ENCODE peak calls at places on chromosomes 13 and 19, in nine cellular contexts. One of them, this sample, is unnamed.

GRCh38 chr19:28426902-28427232 is 786.1 kb downstream of the UQCRFS1 start:
- DNase-seq in HL-60: no peak
- DNase-seq in IMR-90: no peak
- DNase-seq in mesothelial cell of epicardium: no peak
- DNase-seq in adrenal gland: no peak
- DNase-seq in nephron progenitor cell: no peak
- DNase-seq in fibroblast of lung: peak; percentile 80
- DNase-seq in GM10248: no peak
- DNase-seq in cardiac fibroblast: peak; percentile 61
- DNase-seq in this sample: no peak

GRCh38 chr19:6272411-6272791 is 7.4 kb downstream of the MLLT1 start:
- DNase-seq in nephron progenitor cell: peak; percentile 43
- DNase-seq in fibroblast of lung: no peak
- DNase-seq in adrenal gland: no peak
- DNase-seq in mesothelial cell of epicardium: no peak
- DNase-seq in IMR-90: no peak
- DNase-seq in HL-60: no peak
- DNase-seq in cardiac fibroblast: no peak
- DNase-seq in GM10248: no peak
- DNase-seq in this sample: no peak

GRCh38 chr13:101919541-101920306 is 467.2 kb downstream of the ITGBL1 start:
- DNase-seq in mesothelial cell of epicardium: no peak
- DNase-seq in adrenal gland: no peak
- DNase-seq in nephron progenitor cell: peak; percentile 88
- DNase-seq in HL-60: no peak
- DNase-seq in IMR-90: peak; percentile 10
- DNase-seq in GM10248: no peak
- DNase-seq in cardiac fibroblast: peak; percentile 30
- DNase-seq in fibroblast of lung: peak; percentile 35
- DNase-seq in this sample: peak; percentile 57

GRCh38 chr13:77623797-77624196 is 73.7 kb upstream of the SLAIN1 start:
- DNase-seq in adrenal gland: no peak
- DNase-seq in cardiac fibroblast: no peak
- DNase-seq in HL-60: no peak
- DNase-seq in nephron progenitor cell: no peak
- DNase-seq in IMR-90: no peak
- DNase-seq in GM10248: no peak
- DNase-seq in mesothelial cell of epicardium: no peak
- DNase-seq in fibroblast of lung: no peak
- DNase-seq in this sample: no peak

GRCh38 chr19:46472592-46472991 is 1.2 kb upstream of the PNMA8A start:
- DNase-seq in HL-60: no peak
- DNase-seq in IMR-90: no peak
- DNase-seq in cardiac fibroblast: no peak
- DNase-seq in adrenal gland: no peak
- DNase-seq in nephron progenitor cell: no peak
- DNase-seq in GM10248: no peak
- DNase-seq in mesothelial cell of epicardium: no peak
- DNase-seq in fibroblast of lung: no peak
- DNase-seq in this sample: no peak

GRCh38 chr13:44703371-44703770 is 127.2 kb upstream of the TSC22D1 start:
- DNase-seq in cardiac fibroblast: peak; percentile 53
- DNase-seq in IMR-90: peak; percentile 87
- DNase-seq in HL-60: no peak
- DNase-seq in GM10248: no peak
- DNase-seq in fibroblast of lung: peak; percentile 70
- DNase-seq in mesothelial cell of epicardium: no peak
- DNase-seq in adrenal gland: no peak
- DNase-seq in nephron progenitor cell: no peak
- DNase-seq in this sample: no peak

GRCh38 chr13:70107125-70107497 is 515 bp upstream of the ATXN8OS start:
- DNase-seq in cardiac fibroblast: no peak
- DNase-seq in HL-60: no peak
- DNase-seq in fibroblast of lung: no peak
- DNase-seq in mesothelial cell of epicardium: no peak
- DNase-seq in GM10248: no peak
- DNase-seq in adrenal gland: no peak
- DNase-seq in IMR-90: no peak
- DNase-seq in nephron progenitor cell: no peak
- DNase-seq in this sample: no peak

GRCh38 chr13:91809161-91809560 is 410.7 kb downstream of the GPC5 start:
- DNase-seq in cardiac fibroblast: no peak
- DNase-seq in fibroblast of lung: no peak
- DNase-seq in adrenal gland: no peak
- DNase-seq in GM10248: no peak
- DNase-seq in IMR-90: no peak
- DNase-seq in mesothelial cell of epicardium: no peak
- DNase-seq in nephron progenitor cell: no peak
- DNase-seq in HL-60: no peak
- DNase-seq in this sample: no peak

GRCh38 chr13:89352384-89352783 is 1681.2 kb downstream of the SLITRK5 start:
- DNase-seq in adrenal gland: no peak
- DNase-seq in fibroblast of lung: no peak
- DNase-seq in IMR-90: no peak
- DNase-seq in HL-60: no peak
- DNase-seq in GM10248: no peak
- DNase-seq in mesothelial cell of epicardium: no peak
- DNase-seq in cardiac fibroblast: no peak
- DNase-seq in nephron progenitor cell: no peak
- DNase-seq in this sample: no peak

GRCh38 chr13:99657848-99658265 is 156.6 kb downstream of the TM9SF2 start:
- DNase-seq in fibroblast of lung: peak; percentile 46
- DNase-seq in adrenal gland: no peak
- DNase-seq in mesothelial cell of epicardium: no peak
- DNase-seq in cardiac fibroblast: peak; percentile 27
- DNase-seq in GM10248: no peak
- DNase-seq in HL-60: no peak
- DNase-seq in IMR-90: no peak
- DNase-seq in nephron progenitor cell: peak; percentile 52
- DNase-seq in this sample: peak; percentile 41

GRCh38 chr19:18292810-18293641 is 11.6 kb upstream of the JUND start:
- DNase-seq in IMR-90: peak; percentile 57
- DNase-seq in adrenal gland: peak; percentile 97
- DNase-seq in nephron progenitor cell: peak; percentile 79
- DNase-seq in fibroblast of lung: peak; percentile 84
- DNase-seq in HL-60: peak; percentile 85
- DNase-seq in cardiac fibroblast: peak; percentile 56
- DNase-seq in mesothelial cell of epicardium: peak; percentile 75
- DNase-seq in GM10248: peak; percentile 53
- DNase-seq in this sample: peak; percentile 64

GRCh38 chr13:113792236-113792770 is 33.3 kb downstream of the TMEM255B start:
- DNase-seq in GM10248: no peak
- DNase-seq in fibroblast of lung: no peak
- DNase-seq in adrenal gland: no peak
- DNase-seq in nephron progenitor cell: no peak
- DNase-seq in cardiac fibroblast: no peak
- DNase-seq in IMR-90: no peak
- DNase-seq in HL-60: no peak
- DNase-seq in mesothelial cell of epicardium: no peak
- DNase-seq in this sample: no peak
- TF ChIP-seq CTCF in GM10248: no peak
- TF ChIP-seq CTCF in fibroblast of lung: no peak
- TF ChIP-seq CTCF in adrenal gland: no peak
- TF ChIP-seq CTCF in nephron progenitor cell: no peak
- TF ChIP-seq CTCF in cardiac fibroblast: no peak
- TF ChIP-seq CTCF in IMR-90: no peak
- TF ChIP-seq CTCF in HL-60: no peak
- TF ChIP-seq CTCF in mesothelial cell of epicardium: no peak
- TF ChIP-seq CTCF in this sample: no peak

DNA sequence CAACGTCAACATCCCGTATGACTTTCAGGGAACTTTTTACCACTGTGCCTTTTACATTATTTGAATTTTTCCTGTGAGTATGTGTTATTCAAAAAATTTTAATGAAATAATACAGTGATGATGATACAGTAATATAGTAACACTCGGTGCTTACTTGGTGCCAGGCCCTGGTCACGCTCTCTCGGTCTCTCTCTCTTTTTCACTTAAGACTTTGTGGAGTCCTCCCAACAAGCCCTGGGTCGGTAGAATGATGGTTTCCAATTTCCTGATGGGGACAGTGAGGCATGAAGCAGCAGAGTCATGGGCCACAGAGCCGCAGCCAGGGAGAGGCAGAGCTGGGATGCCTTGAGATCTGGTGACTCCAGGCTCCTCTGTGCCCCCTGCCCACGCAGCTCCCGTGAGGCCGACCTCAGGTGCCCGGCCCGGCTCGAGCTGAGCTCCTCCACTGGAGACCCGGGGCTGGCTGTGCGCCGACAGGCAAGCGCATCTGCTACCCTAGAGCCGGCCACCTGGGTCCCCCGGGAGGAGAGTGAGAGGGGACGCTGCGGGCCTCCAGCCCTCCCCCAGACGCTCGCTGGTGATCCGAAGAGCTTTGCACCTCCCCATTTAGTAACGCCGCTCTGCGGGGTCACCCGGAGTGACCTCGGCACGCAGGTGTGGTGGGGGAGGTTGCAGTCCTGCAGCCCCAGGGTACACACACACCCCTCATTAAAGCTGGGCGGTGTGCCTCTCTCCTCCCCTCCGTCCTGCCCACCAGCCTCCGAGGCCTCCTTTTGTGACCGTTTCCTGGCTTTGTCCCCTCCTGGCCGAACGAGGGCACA is 4.4 kb upstream of the SBK3 start:
- DNase-seq in nephron progenitor cell: peak; percentile 69
- DNase-seq in cardiac fibroblast: peak; percentile 94
- DNase-seq in adrenal gland: no peak
- DNase-seq in mesothelial cell of epicardium: no peak
- DNase-seq in fibroblast of lung: peak; percentile 92
- DNase-seq in IMR-90: peak; percentile 93
- DNase-seq in GM10248: no peak
- DNase-seq in HL-60: no peak
- DNase-seq in this sample: peak; percentile 16
- TF ChIP-seq CTCF in nephron progenitor cell: no peak
- TF ChIP-seq CTCF in cardiac fibroblast: peak; percentile 12
- TF ChIP-seq CTCF in adrenal gland: no peak
- TF ChIP-seq CTCF in mesothelial cell of epicardium: no peak
- TF ChIP-seq CTCF in fibroblast of lung: no peak
- TF ChIP-seq CTCF in IMR-90: no peak
- TF ChIP-seq CTCF in GM10248: no peak
- TF ChIP-seq CTCF in HL-60: no peak
- TF ChIP-seq CTCF in this sample: no peak

GRCh38 chr13:98065468-98065867 is 77.4 kb upstream of the FARP1 start:
- DNase-seq in HL-60: no peak
- DNase-seq in adrenal gland: no peak
- DNase-seq in nephron progenitor cell: no peak
- DNase-seq in fibroblast of lung: no peak
- DNase-seq in mesothelial cell of epicardium: no peak
- DNase-seq in cardiac fibroblast: no peak
- DNase-seq in IMR-90: no peak
- DNase-seq in GM10248: no peak
- DNase-seq in this sample: no peak
- TF ChIP-seq CTCF in HL-60: no peak
- TF ChIP-seq CTCF in adrenal gland: no peak
- TF ChIP-seq CTCF in nephron progenitor cell: no peak
- TF ChIP-seq CTCF in fibroblast of lung: no peak
- TF ChIP-seq CTCF in mesothelial cell of epicardium: no peak
- TF ChIP-seq CTCF in cardiac fibroblast: no peak
- TF ChIP-seq CTCF in IMR-90: no peak
- TF ChIP-seq CTCF in GM10248: no peak
- TF ChIP-seq CTCF in this sample: no peak

DNA sequence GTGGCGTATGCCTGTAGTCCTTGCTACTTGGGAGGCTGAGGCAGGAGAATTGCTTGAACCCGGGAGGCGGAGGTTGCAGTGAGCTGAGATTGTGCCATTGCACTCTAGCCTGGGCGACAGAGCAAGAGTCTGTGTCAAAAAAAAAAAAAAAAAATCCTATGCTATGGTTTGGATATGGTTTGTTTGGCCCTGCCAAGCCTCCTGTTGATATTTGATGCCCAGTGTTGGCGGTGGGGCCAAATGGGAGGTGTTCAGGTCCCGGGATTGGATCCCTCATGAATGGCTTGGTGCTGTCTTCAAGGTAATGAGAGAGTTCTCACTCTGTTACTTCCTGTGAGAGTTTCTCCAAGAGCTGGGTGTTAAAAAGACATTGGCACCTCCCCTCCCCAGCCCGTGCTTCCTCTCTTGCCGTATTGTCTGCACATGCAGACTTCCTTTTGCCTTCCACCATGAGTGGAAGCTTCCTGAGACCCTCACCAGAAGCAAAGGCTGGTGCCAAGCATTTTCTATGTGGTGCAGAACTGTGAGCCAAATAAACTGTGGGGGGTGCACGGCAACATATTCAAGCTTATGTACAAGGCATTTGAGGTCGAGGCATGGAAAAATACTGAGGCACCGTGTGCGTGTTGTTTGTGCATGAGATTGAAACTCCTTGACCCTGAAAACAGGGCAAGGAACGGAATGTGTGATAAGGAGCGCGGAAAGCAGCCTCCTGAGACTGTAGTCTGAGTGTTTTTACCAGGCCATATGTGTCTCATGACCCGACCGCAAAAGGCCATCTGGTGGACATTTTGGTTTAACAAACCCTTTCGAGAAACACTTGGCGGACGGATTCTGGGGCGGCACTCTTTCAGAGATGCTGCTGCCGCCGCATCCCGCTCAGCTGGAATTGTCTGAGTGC is 7.3 kb downstream of the SIGLEC9 start:
- DNase-seq in HL-60: peak; percentile 59
- DNase-seq in GM10248: peak; percentile 52
- DNase-seq in nephron progenitor cell: no peak
- DNase-seq in fibroblast of lung: no peak
- DNase-seq in IMR-90: peak; percentile 38
- DNase-seq in mesothelial cell of epicardium: no peak
- DNase-seq in adrenal gland: peak; percentile 77
- DNase-seq in cardiac fibroblast: peak; percentile 75
- DNase-seq in this sample: no peak
- TF ChIP-seq CTCF in HL-60: peak; percentile 3
- TF ChIP-seq CTCF in GM10248: peak; percentile 21
- TF ChIP-seq CTCF in nephron progenitor cell: no peak
- TF ChIP-seq CTCF in fibroblast of lung: no peak
- TF ChIP-seq CTCF in IMR-90: no peak
- TF ChIP-seq CTCF in mesothelial cell of epicardium: no peak
- TF ChIP-seq CTCF in adrenal gland: no peak
- TF ChIP-seq CTCF in cardiac fibroblast: peak; percentile 26
- TF ChIP-seq CTCF in this sample: no peak

GRCh38 chr19:43699506-43700367 is 16.1 kb upstream of the IRGC start:
- DNase-seq in fibroblast of lung: peak; percentile 52
- DNase-seq in nephron progenitor cell: peak; percentile 74
- DNase-seq in IMR-90: peak; percentile 28
- DNase-seq in GM10248: no peak
- DNase-seq in adrenal gland: no peak
- DNase-seq in cardiac fibroblast: peak; percentile 21
- DNase-seq in mesothelial cell of epicardium: peak; percentile 49
- DNase-seq in HL-60: no peak
- DNase-seq in this sample: peak; percentile 52
- TF ChIP-seq CTCF in fibroblast of lung: peak; percentile 8
- TF ChIP-seq CTCF in nephron progenitor cell: no peak
- TF ChIP-seq CTCF in IMR-90: no peak
- TF ChIP-seq CTCF in GM10248: no peak
- TF ChIP-seq CTCF in adrenal gland: no peak
- TF ChIP-seq CTCF in cardiac fibroblast: no peak
- TF ChIP-seq CTCF in mesothelial cell of epicardium: no peak
- TF ChIP-seq CTCF in HL-60: no peak
- TF ChIP-seq CTCF in this sample: no peak

This sample was measured in neural crest cell.